ENCODE peak calls at places on chromosome 10, in five cellular contexts. One of them, this sample, is unnamed.

GRCh38 chr10:50987934-50988333 is 86.4 kb upstream of the PRKG1 start:
- DNase-seq in transverse colon: peak
- DNase-seq in testis: no peak
- DNase-seq in tibial nerve: no peak
- DNase-seq in lower leg skin: no peak
- DNase-seq in this sample: no peak

GRCh38 chr10:34171957-34172527 is 643.1 kb downstream of the PARD3 start:
- DNase-seq in transverse colon: no peak
- DNase-seq in lower leg skin: no peak
- DNase-seq in tibial nerve: no peak
- DNase-seq in testis: no peak
- DNase-seq in this sample: no peak

GRCh38 chr10:88557659-88558058 is 25.5 kb downstream of the RNLS start:
- DNase-seq in transverse colon: no peak
- DNase-seq in testis: no peak
- DNase-seq in tibial nerve: no peak
- DNase-seq in lower leg skin: no peak
- DNase-seq in this sample: no peak

GRCh38 chr10:42928064-42928463 is 145.5 kb downstream of the BMS1 start:
- DNase-seq in lower leg skin: no peak
- DNase-seq in testis: no peak
- DNase-seq in transverse colon: no peak
- DNase-seq in tibial nerve: no peak
- DNase-seq in this sample: no peak

GRCh38 chr10:71623986-71624291 is 95.6 kb downstream of the C10orf105 start:
- DNase-seq in lower leg skin: no peak
- DNase-seq in transverse colon: no peak
- DNase-seq in testis: no peak
- DNase-seq in tibial nerve: no peak
- DNase-seq in this sample: no peak

GRCh38 chr10:6402349-6402709 is 177.7 kb downstream of the PRKCQ start:
- DNase-seq in lower leg skin: no peak
- DNase-seq in transverse colon: no peak
- DNase-seq in tibial nerve: no peak
- DNase-seq in testis: no peak
- DNase-seq in this sample: no peak

GRCh38 chr10:5832946-5833345 is 19.7 kb upstream of the GDI2 start:
- DNase-seq in lower leg skin: peak
- DNase-seq in transverse colon: peak
- DNase-seq in testis: no peak
- DNase-seq in tibial nerve: no peak
- DNase-seq in this sample: no peak

GRCh38 chr10:60135020-60135419 is 228.7 kb upstream of the CCDC6 start:
- DNase-seq in tibial nerve: no peak
- DNase-seq in transverse colon: no peak
- DNase-seq in testis: no peak
- DNase-seq in lower leg skin: no peak
- DNase-seq in this sample: no peak

GRCh38 chr10:117312430-117312829 is 62.8 kb downstream of the PDZD8 start:
- DNase-seq in transverse colon: no peak
- DNase-seq in testis: no peak
- DNase-seq in lower leg skin: no peak
- DNase-seq in tibial nerve: no peak
- DNase-seq in this sample: no peak

GRCh38 chr10:103013398-103013797 is 95.3 kb downstream of the CNNM2 start:
- DNase-seq in transverse colon: no peak
- DNase-seq in tibial nerve: no peak
- DNase-seq in lower leg skin: no peak
- DNase-seq in testis: no peak
- DNase-seq in this sample: no peak

GRCh38 chr10:24456319-24456718 is 247.4 kb downstream of the KIAA1217 start:
- DNase-seq in testis: no peak
- DNase-seq in lower leg skin: no peak
- DNase-seq in transverse colon: no peak
- DNase-seq in tibial nerve: no peak
- DNase-seq in this sample: peak

GRCh38 chr10:1726861-1727260 is 10.5 kb downstream of the ADARB2 start:
- DNase-seq in tibial nerve: no peak
- DNase-seq in testis: no peak
- DNase-seq in lower leg skin: no peak
- DNase-seq in transverse colon: no peak
- DNase-seq in this sample: no peak

GRCh38 chr10:18651324-18652007 is at the start of gene NSUN6:
- DNase-seq in lower leg skin: peak
- DNase-seq in testis: peak
- DNase-seq in transverse colon: peak
- DNase-seq in tibial nerve: peak
- DNase-seq in this sample: peak

GRCh38 chr10:104038958-104039752 is 46.5 kb downstream of the COL17A1 start:
- DNase-seq in testis: no peak
- DNase-seq in lower leg skin: peak
- DNase-seq in tibial nerve: no peak
- DNase-seq in transverse colon: no peak
- DNase-seq in this sample: no peak

GRCh38 chr10:33277135-33277536 is 57.3 kb downstream of the NRP1 start:
- DNase-seq in transverse colon: no peak
- DNase-seq in testis: peak
- DNase-seq in lower leg skin: peak
- DNase-seq in tibial nerve: peak
- DNase-seq in this sample: no peak

GRCh38 chr10:14567421-14567820 is 207.3 kb downstream of the FAM107B start:
- DNase-seq in lower leg skin: no peak
- DNase-seq in testis: no peak
- DNase-seq in tibial nerve: no peak
- DNase-seq in transverse colon: no peak
- DNase-seq in this sample: no peak

GRCh38 chr10:58316874-58317273 is 17.9 kb upstream of the UBE2D1 start:
- DNase-seq in lower leg skin: no peak
- DNase-seq in transverse colon: no peak
- DNase-seq in testis: no peak
- DNase-seq in tibial nerve: no peak
- DNase-seq in this sample: no peak

GRCh38 chr10:63515002-63515763 is 6.0 kb upstream of the REEP3 start:
- DNase-seq in transverse colon: no peak
- DNase-seq in tibial nerve: no peak
- DNase-seq in lower leg skin: no peak
- DNase-seq in testis: no peak
- DNase-seq in this sample: no peak

GRCh38 chr10:4947635-4948596 is 15.3 kb upstream of the AKR1C1 start:
- DNase-seq in tibial nerve: peak
- DNase-seq in testis: peak
- DNase-seq in lower leg skin: peak
- DNase-seq in transverse colon: no peak
- DNase-seq in this sample: peak

GRCh38 chr10:33819206-33819605 is 484.7 kb upstream of the NRP1 start:
- DNase-seq in lower leg skin: no peak
- DNase-seq in testis: no peak
- DNase-seq in transverse colon: no peak
- DNase-seq in tibial nerve: no peak
- DNase-seq in this sample: no peak

GRCh38 chr10:59991661-59992060 is 85.3 kb upstream of the CCDC6 start:
- DNase-seq in testis: peak
- DNase-seq in transverse colon: peak
- DNase-seq in lower leg skin: peak
- DNase-seq in tibial nerve: peak
- DNase-seq in this sample: no peak

GRCh38 chr10:33142290-33142689 is 184.3 kb upstream of the ITGB1 start:
- DNase-seq in tibial nerve: no peak
- DNase-seq in transverse colon: no peak
- DNase-seq in lower leg skin: no peak
- DNase-seq in testis: no peak
- DNase-seq in this sample: no peak

GRCh38 chr10:89219512-89220218 is 12.5 kb upstream of the CH25H start:
- DNase-seq in lower leg skin: no peak
- DNase-seq in testis: no peak
- DNase-seq in transverse colon: no peak
- DNase-seq in tibial nerve: no peak
- DNase-seq in this sample: no peak

GRCh38 chr10:98246911-98247820 is 20.8 kb downstream of the LOXL4 start:
- DNase-seq in tibial nerve: no peak
- DNase-seq in lower leg skin: peak
- DNase-seq in testis: no peak
- DNase-seq in transverse colon: no peak
- DNase-seq in this sample: no peak

GRCh38 chr10:80552151-80552646 is 14.5 kb downstream of the SH2D4B start:
- DNase-seq in lower leg skin: no peak
- DNase-seq in tibial nerve: no peak
- DNase-seq in transverse colon: peak
- DNase-seq in testis: no peak
- DNase-seq in this sample: no peak

GRCh38 chr10:68559251-68559650 is 886 bp upstream of the TET1 start:
- DNase-seq in tibial nerve: no peak
- DNase-seq in lower leg skin: no peak
- DNase-seq in transverse colon: no peak
- DNase-seq in testis: no peak
- DNase-seq in this sample: no peak

GRCh38 chr10:68560916-68561691 is 967 bp downstream of the TET1 start:
- DNase-seq in testis: peak
- DNase-seq in tibial nerve: peak
- DNase-seq in transverse colon: peak
- DNase-seq in lower leg skin: no peak
- DNase-seq in this sample: peak

GRCh38 chr10:68561804-68562649 is 1.9 kb downstream of the TET1 start:
- DNase-seq in lower leg skin: no peak
- DNase-seq in testis: peak
- DNase-seq in transverse colon: peak
- DNase-seq in tibial nerve: peak
- DNase-seq in this sample: peak

GRCh38 chr10:68559872-68560200 is 301 bp upstream of the TET1 start:
- DNase-seq in transverse colon: no peak
- DNase-seq in tibial nerve: peak
- DNase-seq in lower leg skin: peak
- DNase-seq in testis: no peak
- DNase-seq in this sample: peak

GRCh38 chr10:68560201-68560915 is at the start of gene TET1:
- DNase-seq in tibial nerve: peak
- DNase-seq in lower leg skin: peak
- DNase-seq in testis: peak
- DNase-seq in transverse colon: peak
- DNase-seq in this sample: peak
- TF ChIP-seq POLR2A in tibial nerve: no peak
- TF ChIP-seq POLR2A in lower leg skin: no peak
- TF ChIP-seq POLR2A in testis: no peak
- TF ChIP-seq POLR2A in transverse colon: peak
- TF ChIP-seq POLR2A in this sample: peak

DNA sequence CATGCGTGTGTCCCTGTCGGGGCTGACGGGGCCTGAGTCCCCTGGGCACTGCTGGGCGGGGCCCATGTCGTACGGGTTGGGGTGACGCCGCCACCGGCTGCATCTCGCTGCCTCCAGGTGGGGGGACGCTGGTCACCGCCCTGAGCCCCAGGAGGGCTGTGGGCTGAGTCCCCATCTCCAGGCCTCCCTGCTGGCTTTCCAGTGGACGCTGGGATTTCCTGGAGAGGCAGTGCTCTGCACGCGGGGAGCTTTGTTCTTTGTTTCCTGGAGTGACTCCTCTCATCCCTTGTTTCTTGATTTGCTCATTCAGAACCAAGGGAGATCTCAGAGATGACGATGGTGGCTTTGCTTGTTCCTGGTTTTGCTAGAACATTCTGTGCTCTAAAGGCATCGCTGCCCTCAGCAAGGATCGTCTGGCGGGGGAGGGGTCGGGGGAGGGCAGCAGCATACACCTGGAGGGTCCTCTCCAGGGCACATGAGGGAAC is 21.0 kb downstream of the PWWP2B start:
- DNase-seq in transverse colon: peak
- DNase-seq in tibial nerve: no peak
- DNase-seq in lower leg skin: no peak
- DNase-seq in testis: no peak
- DNase-seq in this sample: no peak
- TF ChIP-seq POLR2A in transverse colon: peak
- TF ChIP-seq POLR2A in tibial nerve: no peak
- TF ChIP-seq POLR2A in lower leg skin: no peak
- TF ChIP-seq POLR2A in testis: no peak
- TF ChIP-seq POLR2A in this sample: no peak

GRCh38 chr10:100731603-100732596 is 13.5 kb upstream of the PAX2 start:
- DNase-seq in lower leg skin: no peak
- DNase-seq in tibial nerve: no peak
- DNase-seq in testis: no peak
- DNase-seq in transverse colon: no peak
- DNase-seq in this sample: no peak

GRCh38 chr10:100727808-100728207 is 17.6 kb upstream of the PAX2 start:
- DNase-seq in tibial nerve: no peak
- DNase-seq in lower leg skin: no peak
- DNase-seq in testis: no peak
- DNase-seq in transverse colon: no peak
- DNase-seq in this sample: no peak

GRCh38 chr10:100730739-100731602 is 14.4 kb upstream of the PAX2 start:
- DNase-seq in tibial nerve: no peak
- DNase-seq in transverse colon: no peak
- DNase-seq in lower leg skin: no peak
- DNase-seq in testis: peak
- DNase-seq in this sample: no peak

GRCh38 chr10:100729877-100730738 is 15.3 kb upstream of the PAX2 start:
- DNase-seq in tibial nerve: no peak
- DNase-seq in testis: no peak
- DNase-seq in transverse colon: no peak
- DNase-seq in lower leg skin: no peak
- DNase-seq in this sample: no peak

DNA sequence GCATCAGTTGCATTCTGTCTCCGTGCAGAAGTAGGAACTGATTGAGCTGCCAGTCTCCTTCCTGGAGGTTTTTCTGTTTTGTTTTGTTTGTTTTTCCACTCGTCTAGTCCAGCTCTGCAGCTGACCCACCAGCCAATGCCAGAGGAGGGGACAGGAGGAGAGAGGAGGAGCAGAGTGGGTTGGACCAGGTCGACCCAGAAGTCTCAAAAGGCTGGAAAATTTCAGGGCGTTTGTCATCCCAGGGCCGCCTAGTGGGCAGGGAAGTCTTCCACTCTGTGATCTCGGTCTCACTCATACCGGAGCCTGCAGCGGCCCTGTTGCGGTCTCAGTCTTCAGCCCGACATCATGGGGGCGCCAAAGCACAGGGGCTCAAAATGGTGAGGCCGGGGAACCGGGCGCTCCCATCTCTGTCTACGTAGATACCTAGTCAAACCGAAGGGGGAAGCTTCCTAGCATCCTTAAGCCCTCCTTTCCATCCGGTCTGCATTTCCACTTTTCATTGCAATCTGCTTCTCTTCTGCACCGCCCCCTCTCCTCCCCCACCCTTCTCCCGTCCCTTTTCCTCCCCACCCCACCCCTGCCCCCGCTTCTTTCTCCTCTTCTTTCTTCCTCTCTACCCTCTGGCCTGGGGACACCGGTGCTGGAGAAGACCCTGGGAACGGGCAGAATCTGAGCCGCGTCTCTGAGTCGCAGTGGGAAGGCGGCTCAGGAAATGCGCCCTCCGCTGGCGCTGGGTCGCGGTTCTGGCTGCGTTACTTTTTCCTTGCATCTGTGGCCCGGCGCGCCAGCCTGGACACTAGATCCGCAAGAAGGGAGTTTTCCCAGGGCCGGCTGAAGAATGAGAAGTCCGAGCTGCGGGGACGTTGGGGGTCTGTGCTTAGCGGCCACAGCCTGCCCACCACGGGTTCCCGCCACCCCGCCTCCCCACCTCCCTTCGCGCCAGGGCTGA is 16.2 kb upstream of the PAX2 start:
- DNase-seq in lower leg skin: no peak
- DNase-seq in testis: peak
- DNase-seq in transverse colon: no peak
- DNase-seq in tibial nerve: no peak
- DNase-seq in this sample: peak
- TF ChIP-seq POLR2A in lower leg skin: no peak
- TF ChIP-seq POLR2A in testis: no peak
- TF ChIP-seq POLR2A in transverse colon: no peak
- TF ChIP-seq POLR2A in tibial nerve: no peak
- TF ChIP-seq POLR2A in this sample: no peak

GRCh38 chr10:74000892-74001669 is 3.2 kb downstream of the VCL start:
- DNase-seq in tibial nerve: no peak
- DNase-seq in testis: no peak
- DNase-seq in transverse colon: no peak
- DNase-seq in lower leg skin: no peak
- DNase-seq in this sample: no peak
- TF ChIP-seq POLR2A in tibial nerve: no peak
- TF ChIP-seq POLR2A in testis: no peak
- TF ChIP-seq POLR2A in transverse colon: no peak
- TF ChIP-seq POLR2A in lower leg skin: no peak
- TF ChIP-seq POLR2A in this sample: no peak

This sample was measured in H54.